ENCODE peak calls at places on chromosomes 12 and 14, in five cellular contexts. L is endothelial cell of umbilical vein, U is fibroblast of lung, Y is colonic mucosa, V is neural progenitor cell. X is an unnamed sample.

GRCh38 chr12:89731064-89731463 is 22.4 kb upstream of the ATP2B1 start:
- DNase-seq in L (no peak), U (no peak), Y (no peak), V (no peak), X (no peak)

GRCh38 chr14:61331992-61332657 is 10.7 kb downstream of the PRKCH start:
- DNase-seq in L (no peak), U (no peak), Y (no peak), V (no peak), X (no peak)

GRCh38 chr12:92905811-92906554 is 23.1 kb downstream of the EEA1 start:
- DNase-seq in L (no peak), U (peak; percentile 26), Y (no peak), V (no peak), X (no peak)

GRCh38 chr14:68979722-68980552 is 835 bp upstream of the ACTN1 start:
- DNase-seq in L (peak; percentile 39), U (peak; percentile 78), Y (peak; percentile 60), V (peak; percentile 86), X (peak; percentile 92)

GRCh38 chr14:52023518-52023917 is 34.2 kb downstream of the RTRAF start:
- DNase-seq in L (peak; percentile 31), U (peak; percentile 86), Y (no peak), V (no peak), X (no peak)

GRCh38 chr12:52873832-52874572 is 25.2 kb upstream of the KRT78 start:
- DNase-seq in L (peak; percentile 79), U (peak; percentile 92), Y (peak; percentile 92), V (peak; percentile 74), X (peak; percentile 90)

GRCh38 chr14:70692210-70692609 is 50.5 kb downstream of the TTC9 start:
- DNase-seq in L (no peak), U (no peak), Y (no peak), V (no peak), X (no peak)

GRCh38 chr12:126588586-126589249 is 1523.5 kb downstream of the AACS start:
- DNase-seq in L (no peak), U (peak; percentile 88), Y (no peak), V (no peak), X (no peak)

GRCh38 chr12:132593938-132594358 is 16.4 kb downstream of the LRCOL1 start:
- DNase-seq in L (peak; percentile 97), U (peak; percentile 94), Y (peak; percentile 96), V (peak; percentile 97), X (peak; percentile 94)

GRCh38 chr12:42447371-42447786 is 121.4 kb downstream of the PPHLN1 start:
- DNase-seq in L (peak; percentile 94), U (peak; percentile 64), Y (no peak), V (peak; percentile 24), X (no peak)

GRCh38 chr12:15590180-15590826 is 198.9 kb downstream of the EPS8 start:
- DNase-seq in L (peak; percentile 70), U (peak; percentile 51), Y (peak; percentile 70), V (peak; percentile 77), X (peak; percentile 83)
- H3K9ac ChIP-seq in L (no peak overlapping the region), U (peak overlapping the region; percentile 1), Y (peak overlapping the region; percentile 36), V (no peak overlapping the region), X (no peak overlapping the region)

DNA sequence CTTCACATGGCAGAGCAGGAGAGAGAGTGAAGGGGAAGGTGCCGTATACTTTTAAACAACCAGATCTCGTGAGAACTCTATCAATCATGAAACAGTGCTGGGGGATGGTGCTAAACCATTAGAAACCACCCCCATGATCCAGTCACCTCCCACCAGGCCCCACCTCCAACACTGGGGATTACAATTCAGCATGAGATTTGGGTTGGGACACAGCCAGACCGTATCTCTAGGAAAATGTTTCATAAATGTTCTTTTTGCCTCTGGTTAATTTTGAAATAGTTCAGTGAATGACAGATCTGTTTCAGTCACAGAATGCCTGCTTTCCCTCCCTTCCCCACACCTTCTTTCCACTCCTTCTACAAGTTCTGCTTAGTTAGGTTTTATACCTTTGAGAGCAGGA is 27.0 kb downstream of the PELI2 start:
- DNase-seq in L (no peak), U (no peak), Y (no peak), V (no peak), X (no peak)
- TF ChIP-seq CTCF in L (no peak), U (no peak), Y (no peak), V (no peak), X (no peak)

DNA sequence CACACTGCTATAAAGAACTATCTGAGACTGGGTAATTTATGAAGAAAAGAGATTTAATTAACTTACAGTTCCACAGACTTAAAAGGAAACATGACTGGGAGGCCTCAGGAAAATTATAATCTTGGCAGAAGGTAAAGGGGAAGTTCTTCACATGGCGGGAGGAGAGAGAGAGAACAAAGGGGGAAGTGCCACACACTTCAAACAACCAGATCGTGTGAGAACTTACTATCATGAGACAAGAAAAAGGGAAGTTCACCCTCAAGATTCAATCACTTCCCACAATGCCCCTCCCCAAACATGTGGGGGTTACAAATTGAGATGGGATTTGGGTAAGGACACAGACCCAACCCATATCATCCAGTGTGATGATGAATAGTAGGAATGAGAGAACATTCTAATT is 366.5 kb downstream of the LRFN5 start:
- DNase-seq in L (no peak), U (no peak), Y (no peak), V (no peak), X (no peak)
- H3K9me3 ChIP-seq in L (no peaks in the 10 kb centered on the region), U (no peaks in the 10 kb centered on the region), Y (no peaks in the 10 kb centered on the region), V (no peaks in the 10 kb centered on the region), X (peaks cover 18% of the 10 kb centered on the region)

DNA sequence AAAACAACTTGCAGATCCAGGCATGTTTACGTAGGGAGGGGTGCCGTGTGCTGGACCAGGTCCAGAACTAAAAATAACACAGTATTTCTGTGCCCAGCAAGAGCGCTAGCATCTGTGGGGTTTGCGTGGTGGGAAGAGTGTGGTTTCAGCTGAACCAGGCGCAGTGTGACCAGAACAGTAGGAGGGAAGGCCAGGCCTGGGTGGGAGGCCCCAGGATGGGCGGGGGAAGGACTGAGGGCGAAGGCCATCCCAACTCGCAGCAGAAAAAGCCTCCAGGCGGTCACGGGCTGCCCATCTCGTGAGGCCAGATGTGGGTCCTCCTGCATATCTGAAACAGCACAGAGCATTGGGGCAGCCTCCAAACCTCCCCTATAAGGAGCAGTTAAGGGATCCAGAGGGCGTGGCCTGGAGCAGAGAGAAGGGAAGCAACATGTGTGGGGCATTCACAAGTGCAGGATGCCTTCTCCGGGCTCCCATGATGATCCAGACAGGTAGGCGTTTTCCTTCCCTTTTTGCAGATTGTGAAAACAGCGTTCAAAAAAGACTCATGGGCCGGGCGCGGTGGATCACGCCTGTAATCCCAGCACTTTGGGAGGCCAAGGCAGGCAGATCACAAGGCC is 17.8 kb upstream of the CD9 start:
- DNase-seq in L (peak; percentile 89), U (peak; percentile 70), Y (peak; percentile 70), V (no peak), X (peak; percentile 52)
- H3K9ac ChIP-seq in L (peak overlapping the region; percentile 78), U (no peak overlapping the region), Y (peak overlapping the region; percentile 13), V (no peak overlapping the region), X (no peak overlapping the region)

GRCh38 chr12:63846249-63846967 is 1.9 kb downstream of the SRGAP1 start:
- DNase-seq in L (peak; percentile 45), U (no peak), Y (no peak), V (no peak), X (peak; percentile 45)
- TF ChIP-seq CTCF in L (no peak), U (no peak), Y (no peak), V (no peak), X (peak; percentile 29)

GRCh38 chr14:98835051-98835824 is 436.8 kb downstream of the BCL11B start:
- DNase-seq in L (no peak), U (no peak), Y (no peak), V (no peak), X (peak; percentile 50)
- H3K9me3 ChIP-seq in L (peaks cover 14% of the 10 kb centered on the region), U (no peaks in the 10 kb centered on the region), Y (no peaks in the 10 kb centered on the region), V (no peaks in the 10 kb centered on the region), X (peaks cover 6% of the 10 kb centered on the region)

X was measured in endodermal cell.